ENCODE peak calls at places on chromosome 2, in six cellular contexts. Z is GM04504; P is ELR; E is iPS DF 6.9; J is stimulated activated CD8-positive, alpha-beta memory T cell treated with anti-CD3 and anti-CD28 coated beads, Interleukin-7, amount 100 ng/mL, for 24 hours; O is GM13976. B is an unnamed sample.

GRCh38 chr2:222860740-222861410 is at the start of gene ACSL3:
- DNase-seq in P (peak; percentile 96), E (peak; percentile 91), O (peak; percentile 97), Z (peak; percentile 83), J (peak; percentile 80), B (peak; percentile 96)

GRCh38 chr2:166405569-166405926 is 29.8 kb upstream of the SCN9A start:
- DNase-seq in O (no peak), J (no peak), P (no peak), Z (no peak), E (no peak), B (no peak)

GRCh38 chr2:16226942-16227664 is 286.8 kb downstream of the MYCN start:
- DNase-seq in P (no peak), Z (no peak), E (no peak), O (no peak), J (no peak), B (no peak)

GRCh38 chr2:151379191-151379590 is 21.8 kb downstream of the TNFAIP6 start:
- DNase-seq in Z (no peak), P (no peak), O (no peak), J (no peak), E (no peak), B (no peak)

GRCh38 chr2:236874866-236875481 is 210.7 kb upstream of the COPS8 start:
- DNase-seq in O (no peak), P (no peak), J (no peak), E (no peak), Z (no peak), B (no peak)

GRCh38 chr2:78035804-78036203 is 513.6 kb upstream of the LRRTM4 start:
- DNase-seq in O (no peak), Z (no peak), E (peak; percentile 37), J (no peak), P (no peak), B (peak; percentile 42)

GRCh38 chr2:56077352-56077915 is 106.4 kb upstream of the CCDC85A start:
- DNase-seq in J (no peak), P (peak; percentile 54), E (peak; percentile 20), O (no peak), Z (peak; percentile 12), B (peak; percentile 39)

GRCh38 chr2:241009191-241009590 is 10.8 kb downstream of the SNED1 start:
- DNase-seq in O (peak; percentile 38), E (no peak), Z (no peak), P (no peak), J (no peak), B (no peak)

GRCh38 chr2:68715353-68716041 is 19.1 kb upstream of the ARHGAP25 start:
- DNase-seq in Z (peak; percentile 19), E (peak; percentile 74), O (peak; percentile 52), J (no peak), P (peak; percentile 68), B (peak; percentile 74)

GRCh38 chr2:228545749-228546148 is 364.3 kb upstream of the SPHKAP start:
- DNase-seq in J (no peak), P (peak; percentile 28), Z (no peak), O (no peak), E (no peak), B (peak; percentile 6)

B was measured in NT2/D1.